ENCODE peak calls at places on chromosome 4, in ten cellular contexts. Q, E, Y, I, H, N, D, R, F and A are unnamed samples.
A peak's percentile ranks its signal among the peaks of the same experiment; 100 is the strongest.

GRCh38 chr4:150582881-150583286 is 933 bp downstream of the MAB21L2 start:
- DNase-seq in Q (no peak), E (no peak), Y (no peak), I (peak; percentile 71), H (peak; percentile 9), N (peak; percentile 80), D (no peak), R (peak; percentile 81), F (no peak), A (no peak)

GRCh38 chr4:170025523-170026252 is 507 bp downstream of the MFAP3L start:
- DNase-seq in Q (peak; percentile 67), E (no peak), Y (peak; percentile 61), I (peak; percentile 79), H (no peak), N (peak; percentile 39), D (no peak), R (peak; percentile 67), F (peak; percentile 7), A (no peak)

GRCh38 chr4:52925531-52925968 is 63.4 kb downstream of the RASL11B start:
- DNase-seq in Q (no peak), E (no peak), Y (no peak), I (no peak), H (no peak), N (no peak), D (no peak), R (peak; percentile 71), F (no peak), A (no peak)

GRCh38 chr4:158630893-158631292 is 40.8 kb downstream of the C4orf46 start:
- DNase-seq in Q (no peak), E (no peak), Y (no peak), I (no peak), H (no peak), N (peak; percentile 4), D (no peak), R (no peak), F (no peak), A (no peak)

GRCh38 chr4:21991050-21991449 is 42.5 kb upstream of the KCNIP4 start:
- DNase-seq in Q (no peak), E (no peak), Y (peak; percentile 55), I (no peak), H (no peak), N (no peak), D (no peak), R (no peak), F (no peak), A (no peak)

GRCh38 chr4:92236907-92237306 is 66.9 kb upstream of the GRID2 start:
- DNase-seq in Q (no peak), E (no peak), Y (no peak), I (no peak), H (no peak), N (no peak), D (no peak), R (no peak), F (no peak), A (no peak)

GRCh38 chr4:184396570-184397515 is 77.5 kb downstream of the IRF2 start:
- DNase-seq in Q (no peak), E (no peak), Y (no peak), I (no peak), H (no peak), N (no peak), D (no peak), R (no peak), F (no peak), A (no peak)

GRCh38 chr4:142566780-142567179 is 279.3 kb downstream of the INPP4B start:
- DNase-seq in Q (no peak), E (no peak), Y (no peak), I (no peak), H (no peak), N (no peak), D (no peak), R (no peak), F (no peak), A (no peak)

GRCh38 chr4:142801966-142802365 is 44.1 kb downstream of the INPP4B start:
- DNase-seq in Q (no peak), E (no peak), Y (no peak), I (no peak), H (no peak), N (no peak), D (no peak), R (no peak), F (no peak), A (no peak)

GRCh38 chr4:91961504-91961903 is 342.3 kb upstream of the GRID2 start:
- DNase-seq in Q (no peak), E (no peak), Y (no peak), I (no peak), H (no peak), N (no peak), D (no peak), R (no peak), F (no peak), A (no peak)

GRCh38 chr4:149999485-150000074 is 78.7 kb upstream of the DCLK2 start:
- DNase-seq in Q (no peak), E (no peak), Y (peak; percentile 69), I (no peak), H (peak; percentile 12), N (peak; percentile 86), D (peak; percentile 70), R (peak; percentile 60), F (no peak), A (no peak)

GRCh38 chr4:144174401-144175067 is 34.0 kb upstream of the GYPA start:
- DNase-seq in Q (no peak), E (peak; percentile 26), Y (peak; percentile 68), I (no peak), H (peak; percentile 49), N (peak; percentile 72), D (peak; percentile 2), R (no peak), F (peak; percentile 3), A (no peak)

GRCh38 chr4:165606465-165607205 is 227.8 kb downstream of the CPE start:
- DNase-seq in Q (no peak), E (no peak), Y (no peak), I (no peak), H (no peak), N (peak; percentile 13), D (no peak), R (no peak), F (no peak), A (no peak)

GRCh38 chr4:182918791-182919302 is 1.7 kb upstream of the DCTD start:
- DNase-seq in Q (no peak), E (no peak), Y (no peak), I (no peak), H (no peak), N (no peak), D (no peak), R (no peak), F (no peak), A (no peak)